ENCODE peak calls at places on chromosomes 6 and 20, in six cellular contexts. D, L, W, U, I and N are unnamed samples.
A peak's percentile ranks its signal among the peaks of the same experiment; 100 is the strongest.

GRCh38 chr6:158759966-158760617 is 59.1 kb downstream of the EZR start:
- DNase-seq in W (no peak), D (peak; percentile 44), U (no peak), I (no peak), L (no peak), N (no peak)

GRCh38 chr6:149131891-149132290 is 185.6 kb upstream of the TAB2 start:
- DNase-seq in D (no peak), U (no peak), W (no peak), I (no peak), L (no peak), N (no peak)

GRCh38 chr20:59463541-59463940 is 140.8 kb upstream of the PHACTR3 start:
- DNase-seq in L (no peak), D (no peak), W (no peak), I (no peak), U (no peak), N (no peak)

GRCh38 chr6:148107911-148108310 is 234.7 kb upstream of the SASH1 start:
- DNase-seq in W (no peak), D (no peak), I (no peak), L (no peak), U (no peak), N (no peak)

GRCh38 chr6:7723041-7723447 is 2.9 kb upstream of the BMP6 start:
- DNase-seq in I (peak; percentile 68), W (peak; percentile 93), U (peak; percentile 85), D (peak; percentile 86), L (peak; percentile 89), N (peak; percentile 89)

GRCh38 chr6:37051138-37052026 is 45.9 kb downstream of the FGD2 start:
- DNase-seq in W (peak; percentile 87), D (peak; percentile 93), U (peak; percentile 68), I (peak; percentile 91), L (peak; percentile 98), N (peak; percentile 94)

GRCh38 chr6:21188505-21189223 is 404.9 kb upstream of the SOX4 start:
- DNase-seq in U (peak; percentile 16), W (no peak), L (no peak), D (no peak), I (no peak), N (no peak)

GRCh38 chr6:9482030-9482731 is 932.7 kb downstream of the TFAP2A start:
- DNase-seq in I (no peak), D (no peak), U (peak; percentile 94), L (no peak), W (peak; percentile 67), N (no peak)

GRCh38 chr6:17360564-17360963 is 32.8 kb upstream of the CAP2 start:
- DNase-seq in L (no peak), D (no peak), U (no peak), W (no peak), I (no peak), N (no peak)

GRCh38 chr6:141956868-141957267 is 175.9 kb upstream of the GJE1 start:
- DNase-seq in L (no peak), W (peak; percentile 53), D (no peak), I (no peak), U (no peak), N (no peak)